ENCODE peak calls at places on chromosomes 3 and 15, in nine cellular contexts. V is GM23338, E is sigmoid colon, F is endothelial cell of umbilical vein, T is HepG2, D is K562, P is breast epithelium, K is esophagus muscularis mucosa, N is transverse colon. X is an unnamed sample. For H3K4me1, the result is how much of the 10 kb centered on the place peaks cover.

GRCh38 chr3:189967254-189967865 is 153.3 kb downstream of the P3H2 start:
- DNase-seq in E (no peak), F (peak), V (peak), D (peak), K (no peak), P (no peak), T (peak), N (no peak), X (peak)

GRCh38 chr3:118436863-118437262 is 597.8 kb downstream of the IGSF11 start:
- DNase-seq in E (no peak), V (no peak), T (no peak), P (no peak), K (no peak), D (peak), N (no peak), F (no peak), X (no peak)

GRCh38 chr3:136343873-136344281 is 93.7 kb downstream of the PCCB start:
- DNase-seq in N (peak), D (peak), T (peak), F (peak), K (peak), V (no peak), P (peak), E (peak), X (peak)

GRCh38 chr3:144652573-144652972 is 681.0 kb downstream of the DIPK2A start:
- DNase-seq in K (no peak), N (no peak), T (no peak), V (no peak), P (no peak), F (no peak), E (no peak), D (no peak), X (no peak)

GRCh38 chr3:195762249-195762585 is 41.4 kb downstream of the MUC20 start:
- DNase-seq in T (no peak), K (no peak), N (no peak), D (no peak), V (no peak), F (no peak), E (no peak), P (peak), X (no peak)

GRCh38 chr3:176514297-176514696 is 683.0 kb downstream of the TBL1XR1 start:
- DNase-seq in T (peak), D (peak), V (peak), E (no peak), F (peak), P (no peak), K (no peak), N (no peak), X (peak)

GRCh38 chr3:151051533-151051932 is 33.9 kb upstream of the MED12L start:
- DNase-seq in T (no peak), D (no peak), E (no peak), F (no peak), V (no peak), N (no peak), K (no peak), P (no peak), X (no peak)

GRCh38 chr3:108441081-108441507 is 69.3 kb downstream of the MYH15 start:
- DNase-seq in T (no peak), P (no peak), N (no peak), F (no peak), K (no peak), E (no peak), D (no peak), V (peak), X (no peak)

DNA sequence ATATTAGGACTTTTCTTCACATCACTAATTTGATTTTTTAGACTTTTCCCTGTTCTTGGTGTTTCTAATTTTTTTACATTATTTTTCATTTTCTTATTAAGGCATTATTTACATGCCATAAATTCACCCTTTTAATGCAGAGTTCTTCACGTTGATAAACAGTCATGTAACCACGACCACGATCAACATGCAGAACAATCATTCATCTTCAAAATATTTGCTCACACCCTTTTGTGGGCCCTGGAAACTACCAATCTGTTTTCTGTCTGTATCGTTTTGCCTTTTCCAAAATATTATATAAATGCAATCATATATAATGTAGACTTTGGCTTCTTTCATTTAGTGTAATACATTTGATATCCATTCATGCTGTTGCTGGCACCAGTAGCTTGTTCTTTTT is 48.7 kb downstream of the ARRDC4 start:
- DNase-seq in E (no peak), P (no peak), D (no peak), F (no peak), K (no peak), N (no peak), T (no peak), V (no peak), X (no peak)
- H3K4me1 ChIP-seq in E (under half), P (under half), D (under half), F (under half), K (under half), N (under half), T (under half), V (under half), X (under half)

DNA sequence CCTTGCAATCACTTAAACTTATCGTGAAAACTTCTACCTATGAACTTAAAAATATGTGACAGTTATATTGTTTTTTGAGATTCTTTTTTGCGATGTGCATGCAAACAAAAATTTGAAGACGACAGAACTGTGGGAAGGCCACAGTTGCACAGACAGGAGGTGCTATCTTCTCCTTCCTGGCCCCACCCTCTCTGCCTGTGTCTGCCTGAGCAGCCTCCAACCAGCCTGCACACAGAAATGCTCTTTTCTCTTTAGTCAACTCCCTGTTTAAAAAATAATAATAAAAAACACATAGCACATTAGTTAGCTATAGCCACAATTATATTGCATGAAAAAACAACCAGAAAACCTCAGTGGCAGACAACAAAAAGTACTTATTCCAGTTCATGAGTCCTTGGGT is 212.2 kb downstream of the ZNF621 start:
- DNase-seq in K (no peak), F (no peak), E (no peak), N (no peak), P (no peak), V (no peak), D (no peak), T (no peak), X (no peak)
- TF ChIP-seq CTCF in K (no peak), F (no peak), E (no peak), N (no peak), P (no peak), V (no peak), D (no peak), T (no peak), X (no peak)

GRCh38 chr3:47227678-47228077 is 54.9 kb downstream of the KIF9 start:
- DNase-seq in K (no peak), V (no peak), T (no peak), D (no peak), P (no peak), E (peak), F (no peak), N (peak), X (no peak)
- TF ChIP-seq POLR2AphosphoS5 in K (no peak), V (no peak), T (no peak), D (no peak), P (no peak), E (no peak), F (no peak), N (no peak), X (no peak)

GRCh38 chr3:168341965-168342719 is 246.4 kb upstream of the GOLIM4 start:
- DNase-seq in E (no peak), P (no peak), V (no peak), K (no peak), D (no peak), F (no peak), T (no peak), N (peak), X (no peak)

GRCh38 chr3:168342946-168343856 is 247.5 kb upstream of the GOLIM4 start:
- DNase-seq in K (no peak), P (no peak), D (no peak), N (no peak), T (no peak), E (no peak), V (no peak), F (no peak), X (no peak)

GRCh38 chr3:168336276-168336675 is 240.6 kb upstream of the GOLIM4 start:
- DNase-seq in E (no peak), P (no peak), K (no peak), D (no peak), F (no peak), T (no peak), V (no peak), N (no peak), X (no peak)

GRCh38 chr3:168341192-168341816 is 245.6 kb upstream of the GOLIM4 start:
- DNase-seq in N (no peak), T (no peak), D (no peak), E (no peak), V (no peak), F (no peak), K (no peak), P (no peak), X (no peak)

GRCh38 chr3:168338176-168338575 is 242.5 kb upstream of the GOLIM4 start:
- DNase-seq in P (no peak), E (no peak), D (no peak), F (no peak), K (no peak), N (no peak), V (no peak), T (no peak), X (no peak)
- H3K4me1 ChIP-seq in P (under half), E (under half), D (under half), F (under half), K (under half), N (under half), V (under half), T (under half), X (under half)

GRCh38 chr3:111335512-111335911 is 206.5 kb upstream of the CD96 start:
- DNase-seq in P (no peak), K (no peak), D (no peak), F (no peak), E (no peak), T (no peak), V (no peak), N (no peak), X (no peak)

GRCh38 chr3:111336511-111336910 is 205.5 kb upstream of the CD96 start:
- DNase-seq in T (no peak), E (no peak), V (no peak), F (no peak), D (no peak), N (no peak), K (no peak), P (no peak), X (no peak)

GRCh38 chr3:111339017-111339416 is 203.0 kb upstream of the CD96 start:
- DNase-seq in E (no peak), N (no peak), F (no peak), P (no peak), T (no peak), V (no peak), K (no peak), D (no peak), X (no peak)

GRCh38 chr3:111333642-111334041 is 208.4 kb upstream of the CD96 start:
- DNase-seq in K (no peak), F (no peak), P (no peak), N (no peak), T (no peak), D (no peak), E (no peak), V (no peak), X (no peak)

GRCh38 chr3:111338059-111338698 is 203.8 kb upstream of the CD96 start:
- DNase-seq in V (peak), N (peak), K (no peak), T (peak), P (no peak), F (peak), E (no peak), D (peak), X (peak)
- TF ChIP-seq CTCF in V (peak), N (peak), K (peak), T (peak), P (no peak), F (peak), E (no peak), D (peak), X (peak)

DNA sequence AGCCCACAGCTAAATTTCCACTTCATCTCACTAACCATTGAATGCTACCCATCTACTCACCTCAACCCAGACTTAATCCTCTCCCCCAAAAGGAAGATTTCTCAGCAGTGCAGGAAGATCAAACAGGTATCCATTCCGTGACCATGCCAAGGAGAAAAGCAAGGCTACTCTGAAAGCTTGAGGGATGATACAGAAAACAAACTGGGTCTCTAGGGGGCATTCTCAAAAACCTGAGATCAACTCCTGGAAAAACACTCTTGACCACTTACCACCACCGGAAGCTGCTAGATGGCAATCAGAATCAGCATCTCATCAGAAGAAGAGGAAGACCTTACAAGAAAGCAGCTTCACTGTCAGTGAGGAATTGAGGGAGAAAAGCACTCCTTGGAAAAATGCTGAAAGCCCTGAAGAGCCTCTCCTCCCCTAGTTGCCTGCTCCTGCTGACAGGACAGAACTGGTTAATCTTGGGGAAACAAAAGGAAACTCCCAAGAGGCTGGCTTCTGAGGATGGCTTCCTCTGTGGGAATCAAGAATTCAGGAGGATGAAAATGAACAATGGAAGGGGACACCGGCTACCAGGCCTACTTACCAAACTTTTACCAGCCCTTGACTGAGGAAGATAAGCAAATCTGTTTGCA is at the start of gene ATP8B4:
- DNase-seq in K (no peak), V (peak), D (no peak), E (no peak), F (no peak), N (no peak), T (no peak), P (no peak), X (no peak)
- TF ChIP-seq POLR2AphosphoS5 in K (no peak), V (no peak), D (no peak), E (no peak), F (no peak), N (no peak), T (no peak), P (no peak), X (no peak)

DNA sequence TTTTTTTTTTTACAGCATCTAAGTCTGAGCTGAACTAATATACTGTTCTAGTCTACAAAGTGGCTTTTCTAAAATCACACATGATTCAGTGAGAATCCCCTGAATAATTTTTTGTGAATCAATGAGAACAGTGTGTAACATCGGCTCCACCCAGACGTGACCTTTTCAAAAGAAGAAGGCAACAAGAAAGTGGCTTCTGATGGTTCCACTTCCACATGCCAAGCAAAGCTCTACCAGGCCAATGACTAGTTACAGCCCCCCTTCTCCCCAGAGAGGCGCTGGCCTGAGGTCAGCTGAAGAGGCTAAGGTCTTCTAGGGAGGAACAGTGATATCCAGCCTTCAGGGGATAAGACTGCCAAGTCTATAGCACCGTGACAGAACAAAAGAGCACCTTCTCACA is 178.1 kb downstream of the OSBPL10 start:
- DNase-seq in T (no peak), F (no peak), V (no peak), E (no peak), P (no peak), K (no peak), N (peak), D (no peak), X (no peak)
- H3K4me1 ChIP-seq in T (under half), F (under half), V (under half), E (under half), P (under half), K (under half), N (under half), D (under half), X (under half)

DNA sequence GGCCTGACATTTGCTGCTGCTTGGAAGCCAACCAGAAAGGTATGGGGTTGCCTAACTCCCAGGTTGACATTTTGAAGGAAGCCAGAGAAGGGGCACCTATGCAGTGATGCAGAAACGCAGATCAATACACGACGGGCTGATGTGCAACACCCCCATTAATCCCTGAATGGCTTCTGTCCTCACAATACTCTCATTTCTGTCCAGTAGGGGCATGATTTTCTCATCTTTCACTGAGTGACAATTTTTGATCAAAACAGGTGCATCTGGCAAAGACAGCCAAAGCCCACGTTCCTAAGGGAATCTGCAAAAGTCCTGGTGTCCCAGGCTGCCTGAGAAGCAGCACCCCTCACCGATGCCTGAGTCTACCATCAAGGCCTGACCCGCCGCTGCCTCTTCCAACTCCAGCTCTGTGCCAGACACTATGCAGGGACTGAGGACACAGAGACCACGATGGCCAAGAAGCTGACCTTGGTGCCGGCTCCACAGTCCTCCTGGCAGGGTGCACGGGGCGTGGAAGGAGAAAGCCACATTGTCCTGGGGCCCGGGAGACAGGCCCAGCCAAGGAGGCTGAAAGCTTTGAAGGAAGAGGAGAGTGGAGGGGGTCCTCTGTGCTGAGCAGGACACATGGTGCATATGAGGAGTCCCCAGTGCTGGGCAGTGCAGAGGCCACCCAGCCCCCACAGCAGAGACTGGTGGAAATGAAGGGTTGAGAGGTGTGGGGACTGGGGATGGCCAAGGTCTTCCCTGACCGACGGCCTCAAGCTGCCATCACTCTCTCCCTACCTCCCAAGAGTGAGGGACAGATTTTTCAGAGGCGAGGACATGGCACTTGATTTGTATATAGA is 159.6 kb downstream of the NUP210 start:
- DNase-seq in V (no peak), E (no peak), F (no peak), T (no peak), K (no peak), P (no peak), D (no peak), N (no peak), X (no peak)
- TF ChIP-seq CTCF in V (peak), E (no peak), F (no peak), T (no peak), K (no peak), P (no peak), D (peak), N (no peak), X (no peak)

X was measured in prostate gland.